ENCODE peak calls at places on chromosomes 5 and 9, in six cellular contexts. E is heart left ventricle, H is adrenal gland, M is K562, K is A549, Z is left ventricle myocardium inferior. U is an unnamed sample.

GRCh38 chr9:130940693-130941576 is 1.9 kb upstream of the FIBCD1 start:
- DNase-seq in K (peak), H (peak), Z (peak), E (no peak), M (peak), U (peak)

GRCh38 chr5:120550358-120550757 is 86.3 kb downstream of the PRR16 start:
- DNase-seq in H (no peak), E (no peak), Z (no peak), K (no peak), M (no peak), U (no peak)

GRCh38 chr5:38831909-38832308 is 13.9 kb upstream of the OSMR start:
- DNase-seq in E (no peak), K (peak), H (no peak), Z (no peak), M (peak), U (peak)

GRCh38 chr9:131043646-131044045 is 34.7 kb downstream of the LAMC3 start:
- DNase-seq in H (no peak), M (no peak), K (no peak), Z (no peak), E (no peak), U (no peak)

GRCh38 chr9:134403682-134404301 is 77.5 kb downstream of the RXRA start:
- DNase-seq in Z (peak), K (no peak), M (no peak), E (peak), H (peak), U (no peak)

GRCh38 chr5:12704955-12705354 is 800.7 kb upstream of the CTNND2 start:
- DNase-seq in Z (no peak), K (no peak), M (no peak), E (no peak), H (no peak), U (no peak)

GRCh38 chr9:504921-505821 is 290.5 kb downstream of the DOCK8 start:
- DNase-seq in E (peak), Z (peak), H (peak), M (peak), K (peak), U (peak)

GRCh38 chr9:89497181-89497963 is 541 bp downstream of the SEMA4D start:
- DNase-seq in K (no peak), H (peak), E (no peak), M (peak), Z (no peak), U (no peak)

GRCh38 chr9:124220551-124221451 is 36.9 kb upstream of the NEK6 start:
- DNase-seq in Z (no peak), H (no peak), E (no peak), M (no peak), K (peak), U (peak)

GRCh38 chr9:14731294-14731981 is 8.9 kb upstream of the CER1 start:
- DNase-seq in Z (no peak), E (no peak), M (no peak), K (no peak), H (no peak), U (no peak)

GRCh38 chr9:76136986-76137385 is 246.5 kb downstream of the PCSK5 start:
- DNase-seq in H (peak), E (no peak), Z (no peak), K (peak), M (no peak), U (peak)

GRCh38 chr9:117424291-117424690 is 9.4 kb upstream of the ASTN2 start:
- DNase-seq in Z (no peak), M (no peak), E (no peak), H (no peak), K (no peak), U (no peak)

GRCh38 chr5:17401509-17402290 is 96.3 kb upstream of the TAF11L2 start:
- DNase-seq in M (no peak), E (no peak), H (no peak), K (peak), Z (no peak), U (no peak)

GRCh38 chr5:142746532-142746931 is 23.6 kb upstream of the ARHGAP26 start:
- DNase-seq in M (no peak), Z (no peak), K (no peak), E (no peak), H (no peak), U (no peak)

GRCh38 chr5:151608522-151608921 is 17.4 kb upstream of the FAT2 start:
- DNase-seq in M (no peak), K (no peak), Z (no peak), E (no peak), H (no peak), U (no peak)

GRCh38 chr5:180456792-180457191 is 37.4 kb upstream of the CNOT6 start:
- DNase-seq in E (no peak), M (no peak), K (no peak), H (no peak), Z (no peak), U (no peak)

GRCh38 chr5:98963019-98963418 is 34.2 kb upstream of the CHD1 start:
- DNase-seq in M (no peak), H (no peak), Z (no peak), K (no peak), E (no peak), U (no peak)

GRCh38 chr9:98992885-98993569 is 49.3 kb downstream of the COL15A1 start:
- DNase-seq in E (no peak), Z (no peak), H (no peak), M (no peak), K (no peak), U (no peak)

GRCh38 chr9:121609845-121610637 is 41.4 kb upstream of the DAB2IP start:
- DNase-seq in E (no peak), M (no peak), K (peak), Z (no peak), H (peak), U (peak)
- H3K4me3 ChIP-seq in E (no peak), M (no peak), K (no peak), Z (no peak), H (no peak), U (no peak)

DNA sequence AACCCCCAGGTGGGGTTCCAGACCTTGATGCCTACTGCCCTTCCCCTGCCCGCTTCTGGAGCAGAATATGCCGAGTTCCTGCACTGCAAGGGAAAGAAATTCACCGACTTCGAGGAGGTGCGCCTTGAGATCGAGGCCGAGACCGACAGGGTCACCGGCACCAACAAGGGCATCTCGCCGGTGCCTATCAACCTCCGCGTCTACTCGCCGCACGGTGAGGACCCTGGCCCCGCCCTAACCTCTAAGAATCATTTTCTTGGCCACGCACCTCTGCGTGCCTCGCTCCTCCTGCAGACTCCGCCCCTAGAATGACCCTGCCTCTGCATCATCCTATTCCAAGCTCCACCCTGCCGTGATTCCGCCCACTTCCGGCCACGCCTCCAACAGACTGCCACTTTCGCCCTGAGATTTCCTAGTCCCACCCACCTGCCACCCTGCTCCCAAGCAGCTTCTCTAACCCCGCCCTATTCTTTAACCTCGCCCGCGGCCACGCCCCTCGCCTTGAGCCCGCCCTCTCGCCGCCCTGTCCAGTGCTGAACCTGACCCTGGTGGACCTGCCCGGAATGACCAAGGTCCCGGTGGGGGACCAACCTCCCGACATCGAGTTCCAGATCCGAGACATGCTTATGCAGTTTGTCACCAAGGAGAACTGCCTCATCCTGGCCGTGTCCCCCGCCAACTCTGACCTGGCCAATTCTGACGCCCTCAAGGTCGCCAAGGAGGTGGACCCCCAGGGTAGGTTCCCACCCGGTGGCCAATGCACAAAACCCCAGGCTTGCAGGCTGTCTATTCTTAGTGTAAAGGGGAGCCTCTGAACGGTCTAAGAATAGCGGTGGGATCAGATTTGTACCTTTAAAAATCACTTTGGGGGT is 15.6 kb downstream of the DNM1 start:
- DNase-seq in E (peak), M (peak), H (peak), K (peak), Z (peak), U (peak)
- H3K27ac ChIP-seq in E (peak), M (peak), H (no peak), K (peak), Z (peak), U (no peak)

DNA sequence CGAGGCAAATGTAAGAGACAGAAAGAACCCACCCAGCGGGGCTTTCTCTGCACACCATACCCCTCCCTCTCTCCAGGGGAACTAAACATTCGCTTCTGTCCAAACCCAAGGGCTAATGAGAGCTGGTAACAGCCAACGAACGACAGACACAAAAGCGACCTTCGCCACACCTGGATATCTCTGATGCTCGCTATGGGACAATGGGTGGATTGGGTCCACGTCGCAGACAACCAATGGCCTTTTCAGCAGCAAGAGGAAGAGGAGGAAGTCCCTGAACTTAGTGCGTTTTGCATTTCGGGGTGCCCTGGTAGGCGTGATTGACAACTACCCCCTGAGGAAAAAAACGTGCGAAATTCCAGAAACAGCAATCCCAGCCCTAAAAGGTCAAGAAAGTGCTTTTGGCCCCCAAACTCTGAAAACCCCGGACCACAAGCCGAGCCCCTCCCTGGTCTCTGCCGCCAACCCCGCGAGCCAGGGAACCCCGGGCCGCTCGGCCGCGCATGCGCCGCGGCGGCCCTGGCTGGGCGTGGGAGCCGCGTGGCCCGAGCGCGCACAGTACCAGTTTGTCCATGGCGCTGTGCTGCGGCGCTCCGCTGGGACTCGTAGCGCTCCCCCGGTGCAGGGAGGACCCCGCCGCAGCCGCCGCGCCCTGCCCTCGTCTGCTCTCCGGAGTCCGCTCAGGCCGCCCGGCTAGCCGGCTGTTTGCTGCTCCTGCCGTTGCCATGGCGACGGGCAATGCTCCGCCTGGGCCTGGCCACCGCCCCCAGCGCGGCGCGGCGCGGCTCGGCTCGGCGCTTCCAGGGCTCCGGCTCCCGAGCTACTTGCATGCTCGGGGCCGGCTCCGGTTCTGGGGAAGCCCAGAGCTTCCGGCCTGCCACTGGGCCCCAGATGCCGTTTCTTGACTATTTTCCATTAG is 66.9 kb upstream of the DNAH5 start:
- DNase-seq in H (peak), E (peak), K (peak), Z (peak), M (peak), U (peak)
- TF ChIP-seq CTCF in H (no peak), E (no peak), K (no peak), Z (peak), M (no peak), U (no peak)

GRCh38 chr9:91920846-91921350 is 29.1 kb downstream of the ROR2 start:
- DNase-seq in M (no peak), E (no peak), H (no peak), K (no peak), Z (no peak), U (no peak)

GRCh38 chr9:91921371-91921770 is 28.7 kb downstream of the ROR2 start:
- DNase-seq in Z (no peak), H (no peak), K (no peak), M (no peak), E (no peak), U (no peak)

GRCh38 chr9:91919621-91920020 is 30.4 kb downstream of the ROR2 start:
- DNase-seq in M (no peak), H (no peak), E (no peak), K (no peak), Z (no peak), U (no peak)

GRCh38 chr9:91924090-91924489 is 25.9 kb downstream of the ROR2 start:
- DNase-seq in Z (no peak), M (no peak), E (no peak), K (no peak), H (no peak), U (no peak)

GRCh38 chr9:91923145-91923544 is 26.9 kb downstream of the ROR2 start:
- DNase-seq in H (no peak), Z (no peak), E (no peak), M (no peak), K (no peak), U (no peak)
- H3K4me3 ChIP-seq in H (no peak), Z (no peak), E (no peak), M (no peak), K (no peak), U (no peak)

GRCh38 chr5:73120222-73121108 is at the start of gene TMEM171:
- DNase-seq in K (peak), M (no peak), E (no peak), Z (no peak), H (peak), U (peak)
- H3K27ac ChIP-seq in K (peak), M (no peak), E (no peak), Z (no peak), H (no peak), U (no peak)